ENCODE peak calls at places on chromosomes 13 and 19, in ten cellular contexts. R, Y, W, B, A, Z, Q, G, K and N are unnamed samples.

GRCh38 chr19:13748169-13748884 is 16.0 kb upstream of the MRI1 start:
- DNase-seq in R (peak; percentile 56), Y (peak; percentile 31), W (peak; percentile 23), B (peak; percentile 47), A (no peak), Z (no peak), Q (no peak), G (no peak), K (peak; percentile 38), N (no peak)

GRCh38 chr13:40588101-40588500 is 78.3 kb downstream of the FOXO1 start:
- DNase-seq in R (no peak), Y (no peak), W (no peak), B (no peak), A (no peak), Z (no peak), Q (no peak), G (no peak), K (no peak), N (no peak)

GRCh38 chr13:57634829-57635165 is 3.3 kb downstream of the PCDH17 start:
- DNase-seq in R (no peak), Y (peak; percentile 34), W (no peak), B (peak; percentile 14), A (no peak), Z (peak; percentile 45), Q (no peak), G (peak; percentile 47), K (no peak), N (peak; percentile 75)

GRCh38 chr13:54433511-54434206 is 1405.0 kb downstream of the OLFM4 start:
- DNase-seq in R (no peak), Y (no peak), W (no peak), B (no peak), A (no peak), Z (no peak), Q (peak; percentile 10), G (no peak), K (peak; percentile 79), N (no peak)

GRCh38 chr19:23415034-23415433 is 19.8 kb upstream of the ZNF91 start:
- DNase-seq in R (no peak), Y (peak; percentile 42), W (no peak), B (no peak), A (no peak), Z (no peak), Q (no peak), G (no peak), K (no peak), N (no peak)

GRCh38 chr13:46529509-46529908 is 23.5 kb upstream of the LRCH1 start:
- DNase-seq in R (no peak), Y (no peak), W (no peak), B (no peak), A (no peak), Z (no peak), Q (no peak), G (no peak), K (no peak), N (no peak)

GRCh38 chr19:8512115-8512967 is 1.6 kb downstream of the ZNF414 start:
- DNase-seq in R (no peak), Y (peak; percentile 33), W (no peak), B (peak; percentile 24), A (no peak), Z (no peak), Q (peak; percentile 60), G (no peak), K (no peak), N (no peak)

GRCh38 chr13:60431108-60431700 is 34.2 kb downstream of the TDRD3 start:
- DNase-seq in R (peak; percentile 82), Y (peak; percentile 59), W (no peak), B (no peak), A (no peak), Z (no peak), Q (peak; percentile 47), G (no peak), K (peak; percentile 14), N (no peak)

GRCh38 chr19:8489591-8490394 is 12.6 kb downstream of the PRAM1 start:
- DNase-seq in R (no peak), Y (no peak), W (no peak), B (no peak), A (no peak), Z (no peak), Q (no peak), G (no peak), K (no peak), N (peak; percentile 60)

GRCh38 chr13:97264663-97265062 is 42.5 kb downstream of the MBNL2 start:
- DNase-seq in R (no peak), Y (no peak), W (no peak), B (no peak), A (no peak), Z (no peak), Q (no peak), G (no peak), K (no peak), N (no peak)

GRCh38 chr13:97261254-97262015 is 39.3 kb downstream of the MBNL2 start:
- DNase-seq in R (no peak), Y (no peak), W (no peak), B (no peak), A (peak; percentile 44), Z (no peak), Q (no peak), G (no peak), K (peak; percentile 25), N (no peak)

GRCh38 chr13:97262058-97262457 is 39.9 kb downstream of the MBNL2 start:
- DNase-seq in R (no peak), Y (no peak), W (no peak), B (no peak), A (peak; percentile 27), Z (no peak), Q (no peak), G (no peak), K (no peak), N (no peak)

GRCh38 chr13:97259787-97260641 is 37.9 kb downstream of the MBNL2 start:
- DNase-seq in R (peak; percentile 74), Y (no peak), W (no peak), B (no peak), A (no peak), Z (no peak), Q (peak; percentile 77), G (peak; percentile 58), K (no peak), N (no peak)

GRCh38 chr13:97263160-97263559 is 41.0 kb downstream of the MBNL2 start:
- DNase-seq in R (no peak), Y (no peak), W (no peak), B (no peak), A (no peak), Z (no peak), Q (no peak), G (no peak), K (no peak), N (no peak)
- H3K27ac ChIP-seq in R (no peak overlapping the region), Y (no peak overlapping the region), W (no peak overlapping the region), B (no peak overlapping the region), A (no peak overlapping the region), Z (no peak overlapping the region), Q (no peak overlapping the region), G (no peak overlapping the region), K (no peak overlapping the region), N (no peak overlapping the region)

GRCh38 chr13:27355894-27356293 is 68.5 kb upstream of the GTF3A start:
- DNase-seq in R (no peak), Y (peak; percentile 79), W (no peak), B (no peak), A (no peak), Z (no peak), Q (no peak), G (no peak), K (no peak), N (no peak)

GRCh38 chr13:27360562-27360961 is 63.9 kb upstream of the GTF3A start:
- DNase-seq in R (no peak), Y (no peak), W (no peak), B (no peak), A (no peak), Z (no peak), Q (no peak), G (no peak), K (no peak), N (no peak)

GRCh38 chr13:27362064-27362751 is 62.2 kb upstream of the GTF3A start:
- DNase-seq in R (peak; percentile 77), Y (peak; percentile 95), W (peak; percentile 82), B (peak; percentile 85), A (peak; percentile 67), Z (peak; percentile 89), Q (peak; percentile 68), G (peak; percentile 91), K (peak; percentile 91), N (peak; percentile 94)

GRCh38 chr13:27358420-27358819 is 66.0 kb upstream of the GTF3A start:
- DNase-seq in R (no peak), Y (no peak), W (no peak), B (no peak), A (no peak), Z (no peak), Q (no peak), G (no peak), K (no peak), N (no peak)

GRCh38 chr13:27359203-27359821 is 65.1 kb upstream of the GTF3A start:
- DNase-seq in R (peak; percentile 79), Y (peak; percentile 76), W (peak; percentile 70), B (peak; percentile 61), A (peak; percentile 41), Z (peak; percentile 88), Q (peak; percentile 43), G (peak; percentile 70), K (peak; percentile 78), N (no peak)
- H3K27ac ChIP-seq in R (no peak overlapping the region), Y (no peak overlapping the region), W (no peak overlapping the region), B (no peak overlapping the region), A (no peak overlapping the region), Z (no peak overlapping the region), Q (no peak overlapping the region), G (no peak overlapping the region), K (no peak overlapping the region), N (no peak overlapping the region)

GRCh38 chr19:38194061-38194701 is 29.8 kb downstream of the DPF1 start:
- DNase-seq in R (no peak), Y (no peak), W (no peak), B (no peak), A (no peak), Z (no peak), Q (peak; percentile 49), G (no peak), K (no peak), N (no peak)
- H3K27ac ChIP-seq in R (no peak overlapping the region), Y (no peak overlapping the region), W (no peak overlapping the region), B (no peak overlapping the region), A (no peak overlapping the region), Z (no peak overlapping the region), Q (no peak overlapping the region), G (no peak overlapping the region), K (no peak overlapping the region), N (no peak overlapping the region)

GRCh38 chr19:50657222-50657669 is 8.0 kb downstream of the C19orf81 start:
- DNase-seq in R (no peak), Y (no peak), W (no peak), B (no peak), A (no peak), Z (no peak), Q (no peak), G (no peak), K (no peak), N (no peak)

GRCh38 chr19:50660083-50660366 is 10.8 kb downstream of the C19orf81 start:
- DNase-seq in R (no peak), Y (peak; percentile 64), W (no peak), B (no peak), A (no peak), Z (no peak), Q (no peak), G (no peak), K (no peak), N (peak; percentile 14)

GRCh38 chr19:50657672-50658437 is 8.6 kb downstream of the C19orf81 start:
- DNase-seq in R (peak; percentile 86), Y (peak; percentile 99), W (peak; percentile 83), B (peak; percentile 93), A (peak; percentile 35), Z (peak; percentile 99), Q (peak; percentile 44), G (peak; percentile 82), K (peak; percentile 96), N (peak; percentile 97)

GRCh38 chr19:50659318-50660082 is 10.3 kb downstream of the C19orf81 start:
- DNase-seq in R (no peak), Y (peak; percentile 72), W (no peak), B (no peak), A (no peak), Z (no peak), Q (no peak), G (no peak), K (no peak), N (peak; percentile 61)

GRCh38 chr19:50658438-50659317 is 9.4 kb downstream of the C19orf81 start:
- DNase-seq in R (peak; percentile 8), Y (peak; percentile 94), W (peak; percentile 67), B (peak; percentile 75), A (no peak), Z (peak; percentile 85), Q (no peak), G (peak; percentile 60), K (peak; percentile 71), N (peak; percentile 92)
- H3K27ac ChIP-seq in R (peak overlapping the region; percentile 20), Y (no peak overlapping the region), W (peak overlapping the region; percentile 37), B (no peak overlapping the region), A (peak overlapping the region; percentile 78), Z (peak overlapping the region; percentile 85), Q (no peak overlapping the region), G (no peak overlapping the region), K (peak overlapping the region; percentile 12), N (peak overlapping the region; percentile 65)